ENCODE peak calls at places on chromosomes 2 and 18, in seven cellular contexts. N, A, C, I, Y, D and T are unnamed samples.

GRCh38 chr2:53828331-53828730 is 31.4 kb downstream of the GPR75 start:
- DNase-seq in N (no peak), D (no peak), A (no peak), I (no peak), Y (no peak), C (no peak), T (no peak)

GRCh38 chr2:157420771-157421323 is 23.0 kb downstream of the CYTIP start:
- DNase-seq in D (peak; percentile 52), A (peak; percentile 78), C (no peak), N (no peak), I (no peak), Y (no peak), T (no peak)

GRCh38 chr2:17636989-17637906 is 96.8 kb downstream of the VSNL1 start:
- DNase-seq in N (no peak), D (no peak), I (no peak), A (no peak), Y (no peak), C (no peak), T (no peak)

GRCh38 chr2:221572821-221573429 is 821 bp upstream of the EPHA4 start:
- DNase-seq in A (no peak), N (peak; percentile 63), I (no peak), D (no peak), C (peak; percentile 50), Y (no peak), T (no peak)

GRCh38 chr2:128271186-128271890 is 47.3 kb downstream of the HS6ST1 start:
- DNase-seq in I (no peak), N (no peak), A (no peak), Y (peak; percentile 59), C (no peak), D (no peak), T (no peak)

GRCh38 chr2:171491292-171491691 is 31.0 kb upstream of the CYBRD1 start:
- DNase-seq in Y (no peak), A (no peak), I (no peak), D (no peak), N (no peak), C (no peak), T (no peak)

GRCh38 chr2:43323810-43324588 is 97.6 kb upstream of the ZFP36L2 start:
- DNase-seq in N (no peak), I (no peak), D (no peak), A (no peak), Y (peak; percentile 83), C (no peak), T (no peak)

GRCh38 chr2:197707316-197708213 is 2.4 kb downstream of the MARS2 start:
- DNase-seq in N (peak; percentile 62), D (peak; percentile 28), I (peak; percentile 24), C (peak; percentile 69), Y (no peak), A (peak; percentile 77), T (no peak)

GRCh38 chr2:136238552-136239346 is 120.8 kb upstream of the CXCR4 start:
- DNase-seq in D (no peak), I (no peak), Y (no peak), N (no peak), C (no peak), A (peak; percentile 91), T (no peak)

GRCh38 chr2:10452334-10452733 is 4.2 kb upstream of the ODC1 start:
- DNase-seq in N (peak; percentile 63), Y (peak; percentile 74), I (no peak), D (peak; percentile 73), C (no peak), A (no peak), T (peak; percentile 89)

GRCh38 chr2:197673142-197673541 is 2.2 kb downstream of the RFTN2 start:
- DNase-seq in A (no peak), I (no peak), D (no peak), C (peak; percentile 16), Y (no peak), N (no peak), T (no peak)

GRCh38 chr2:30346475-30347169 is 100.4 kb upstream of the LCLAT1 start:
- DNase-seq in C (peak; percentile 70), A (no peak), D (no peak), Y (peak; percentile 92), I (no peak), N (peak; percentile 26), T (no peak)

GRCh38 chr2:32874931-32875330 is 71.8 kb upstream of the LTBP1 start:
- DNase-seq in C (no peak), Y (no peak), D (no peak), N (no peak), I (no peak), A (no peak), T (no peak)

GRCh38 chr2:19216676-19217075 is 141.7 kb downstream of the OSR1 start:
- DNase-seq in I (no peak), D (no peak), Y (no peak), N (no peak), C (no peak), A (no peak), T (no peak)

GRCh38 chr18:50051288-50051687 is 143.7 kb downstream of the MYO5B start:
- DNase-seq in D (no peak), I (no peak), C (peak; percentile 49), N (peak; percentile 33), Y (no peak), A (peak; percentile 2), T (no peak)

GRCh38 chr2:239927424-239927981 is 97.6 kb downstream of the NDUFA10 start:
- DNase-seq in N (peak; percentile 40), C (no peak), A (peak; percentile 83), Y (peak; percentile 53), D (peak; percentile 67), I (peak; percentile 58), T (no peak)

GRCh38 chr2:110727923-110728322 is 4.5 kb upstream of the ACOXL start:
- DNase-seq in D (no peak), I (no peak), A (no peak), N (no peak), C (no peak), Y (no peak), T (no peak)

GRCh38 chr18:45441110-45441842 is 174.0 kb upstream of the SLC14A2 start:
- DNase-seq in Y (no peak), C (peak; percentile 24), N (no peak), A (no peak), I (no peak), D (no peak), T (no peak)
- TF ChIP-seq CTCF in Y (peak; percentile 8), C (peak; percentile 45), N (no peak), A (no peak), I (no peak), D (peak; percentile 55), T (peak; percentile 60)

GRCh38 chr2:177669201-177669600 is 276.6 kb downstream of the AGPS start:
- DNase-seq in Y (no peak), D (no peak), N (no peak), C (no peak), A (no peak), I (no peak), T (no peak)
- H3K4me3 ChIP-seq in Y (no peak overlapping the region), D (no peak overlapping the region), N (no peak overlapping the region), C (no peak overlapping the region), A (no peak overlapping the region), I (no peak overlapping the region), T (no peak overlapping the region)

DNA sequence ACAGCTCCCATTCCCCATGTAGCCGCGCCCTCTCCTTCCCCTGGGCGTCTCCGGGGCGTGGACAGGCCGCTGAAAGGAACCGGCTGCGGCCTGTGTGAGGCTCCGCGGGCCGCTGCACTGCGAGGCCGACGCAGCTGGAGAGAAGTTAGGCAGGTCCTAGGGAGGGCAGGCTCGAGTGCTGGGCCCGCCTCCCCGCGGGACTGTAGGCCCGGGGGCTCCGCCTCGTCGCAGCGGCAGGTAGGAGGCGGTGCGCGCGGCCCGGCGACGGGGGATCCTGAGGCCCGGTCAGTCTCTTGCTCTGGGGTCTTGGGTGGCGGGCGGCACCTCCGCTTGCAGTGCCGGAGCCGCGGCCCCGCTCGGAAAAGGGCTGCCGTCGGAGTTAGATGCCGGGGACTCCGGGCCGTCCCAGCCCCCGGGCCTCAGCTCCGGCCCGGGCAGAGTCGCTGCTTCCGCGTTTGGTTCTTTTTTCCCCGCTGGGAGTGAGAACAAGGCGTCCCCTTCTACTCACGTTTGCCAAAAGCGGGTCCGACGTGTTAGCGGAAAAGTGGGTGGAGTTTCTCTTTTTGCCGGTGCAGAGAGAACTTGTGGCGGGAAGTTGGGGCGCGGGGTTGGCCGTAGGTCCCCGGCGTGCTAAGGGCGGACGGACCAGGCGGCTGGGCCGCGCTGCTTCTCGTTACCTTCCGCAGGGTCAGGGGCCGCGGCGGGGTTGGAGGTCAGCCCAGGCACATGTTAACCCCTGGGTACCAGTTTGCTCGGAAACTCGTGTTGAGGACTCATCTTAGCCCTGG is at the start of gene VRK2:
- DNase-seq in N (peak; percentile 96), Y (peak; percentile 92), A (peak; percentile 98), C (peak; percentile 96), D (no peak), I (peak; percentile 90), T (peak; percentile 72)
- TF ChIP-seq CTCF in N (no peak), Y (no peak), A (no peak), C (no peak), D (no peak), I (no peak), T (peak; percentile 4)

GRCh38 chr18:13616525-13617035 is 109.8 kb downstream of the FAM210A start:
- DNase-seq in Y (no peak), D (no peak), A (no peak), I (no peak), N (no peak), C (no peak), T (no peak)
- H3K4me3 ChIP-seq in Y (no peak overlapping the region), D (no peak overlapping the region), A (no peak overlapping the region), I (no peak overlapping the region), N (no peak overlapping the region), C (no peak overlapping the region), T (no peak overlapping the region)

GRCh38 chr2:12990523-12990922 is 273.8 kb downstream of the TRIB2 start:
- DNase-seq in I (no peak), Y (no peak), C (no peak), N (no peak), A (no peak), D (no peak), T (no peak)
- TF ChIP-seq CTCF in I (peak; percentile 23), Y (no peak), C (peak; percentile 55), N (no peak), A (no peak), D (peak; percentile 25), T (peak; percentile 13)

GRCh38 chr2:56709181-56709580 is 525.4 kb downstream of the CCDC85A start:
- DNase-seq in I (no peak), Y (no peak), C (no peak), D (no peak), A (no peak), N (no peak), T (no peak)
- H3K4me3 ChIP-seq in I (no peak overlapping the region), Y (no peak overlapping the region), C (no peak overlapping the region), D (no peak overlapping the region), A (no peak overlapping the region), N (no peak overlapping the region), T (no peak overlapping the region)